ENCODE peak calls at places on chromosomes 12 and 14, in ten cellular contexts. N is stomach; J is body of pancreas; Q is IMR-90; K is uterus; X is CD8-positive, alpha-beta T cell; C is WERI-Rb-1; E is osteoblast; B is heart left ventricle; I is brain microvascular endothelial cell. Y is an unnamed sample.

GRCh38 chr12:49274396-49275069 is 9.7 kb downstream of the TUBA1C start:
- DNase-seq in B (peak), E (no peak), J (no peak), X (no peak), Q (no peak), N (no peak), K (no peak), C (no peak), I (no peak), Y (no peak)

GRCh38 chr12:117421987-117422386 is 60.6 kb upstream of the NOS1 start:
- DNase-seq in J (no peak), E (no peak), Q (no peak), X (no peak), B (no peak), I (no peak), C (no peak), K (no peak), N (no peak), Y (no peak)

GRCh38 chr12:129084875-129085826 is 231.9 kb downstream of the GLT1D1 start:
- DNase-seq in B (no peak), K (no peak), C (no peak), N (no peak), J (no peak), Q (no peak), X (no peak), I (no peak), E (no peak), Y (no peak)

GRCh38 chr12:46067062-46067461 is 76.7 kb upstream of the SCAF11 start:
- DNase-seq in N (no peak), X (no peak), J (no peak), C (no peak), B (no peak), E (no peak), Q (no peak), K (no peak), I (no peak), Y (no peak)

GRCh38 chr12:31440134-31440533 is 114.2 kb upstream of the SINHCAF start:
- DNase-seq in E (peak), X (no peak), Q (no peak), J (no peak), C (no peak), K (no peak), I (no peak), N (no peak), B (no peak), Y (no peak)

GRCh38 chr12:122394626-122395194 is 27.8 kb downstream of the CLIP1 start:
- DNase-seq in Q (no peak), K (no peak), C (no peak), X (no peak), J (no peak), E (no peak), B (no peak), N (no peak), I (no peak), Y (no peak)

GRCh38 chr12:127170271-127171180 is 1096.4 kb upstream of the TMEM132C start:
- DNase-seq in J (no peak), I (no peak), Q (peak), E (no peak), X (no peak), C (no peak), K (no peak), B (no peak), N (no peak), Y (no peak)

GRCh38 chr12:32583535-32583934 is 95.6 kb upstream of the DNM1L start:
- DNase-seq in N (no peak), J (no peak), I (peak), X (no peak), C (no peak), B (no peak), Q (peak), K (no peak), E (peak), Y (no peak)

GRCh38 chr14:98958048-98959031 is 313.7 kb downstream of the BCL11B start:
- DNase-seq in N (no peak), K (no peak), C (no peak), E (no peak), J (no peak), X (peak), B (no peak), Q (no peak), I (no peak), Y (peak)

GRCh38 chr12:94427520-94428381 is 31.9 kb downstream of the CEP83 start:
- DNase-seq in C (no peak), J (peak), I (peak), E (no peak), K (peak), X (no peak), Q (peak), B (peak), N (no peak), Y (no peak)

GRCh38 chr12:26798013-26798412 is 35.0 kb downstream of the ITPR2 start:
- DNase-seq in Q (peak), I (peak), E (no peak), B (no peak), J (no peak), C (no peak), N (no peak), X (no peak), K (no peak), Y (no peak)

GRCh38 chr12:93880853-93881522 is 203.8 kb downstream of the CRADD start:
- DNase-seq in J (no peak), X (no peak), C (no peak), E (no peak), Q (no peak), I (no peak), N (no peak), K (no peak), B (no peak), Y (no peak)

GRCh38 chr14:69610859-69611263 is 535 bp upstream of the SUSD6 start:
- DNase-seq in B (no peak), N (no peak), K (no peak), Q (no peak), I (peak), E (no peak), J (no peak), C (no peak), X (no peak), Y (peak)

GRCh38 chr12:40714636-40715035 is 22.4 kb downstream of the CNTN1 start:
- DNase-seq in K (no peak), X (no peak), B (no peak), I (no peak), N (no peak), C (no peak), E (no peak), J (no peak), Q (no peak), Y (no peak)

GRCh38 chr14:104333903-104334811 is 195.8 kb downstream of the KIF26A start:
- DNase-seq in B (no peak), K (no peak), J (no peak), I (no peak), N (peak), Q (no peak), X (no peak), E (peak), C (no peak), Y (peak)

GRCh38 chr12:80627773-80628172 is 79.7 kb upstream of the MYF6 start:
- DNase-seq in X (no peak), C (no peak), K (no peak), E (peak), J (no peak), I (peak), Q (peak), B (no peak), N (no peak), Y (no peak)

GRCh38 chr12:126258190-126258589 is 1193.0 kb downstream of the AACS start:
- DNase-seq in B (no peak), N (no peak), I (no peak), E (no peak), K (no peak), X (no peak), J (no peak), Q (no peak), C (no peak), Y (no peak)

GRCh38 chr14:27236601-27237000 is 638.8 kb upstream of the NOVA1 start:
- DNase-seq in Q (no peak), E (no peak), C (no peak), X (no peak), N (no peak), B (no peak), I (no peak), J (no peak), K (no peak), Y (no peak)

GRCh38 chr14:83006071-83006670 is 1472.5 kb upstream of the SEL1L start:
- DNase-seq in Q (no peak), N (peak), B (no peak), I (no peak), C (peak), X (no peak), J (peak), E (no peak), K (no peak), Y (peak)

GRCh38 chr12:100699209-100699608 is 95.4 kb upstream of the ANO4 start:
- DNase-seq in I (no peak), J (no peak), N (no peak), Q (no peak), C (no peak), E (no peak), K (no peak), B (no peak), X (no peak), Y (no peak)

GRCh38 chr14:83171761-83172160 is 1638.1 kb upstream of the SEL1L start:
- DNase-seq in B (no peak), K (no peak), J (no peak), C (no peak), E (no peak), X (no peak), I (no peak), N (no peak), Q (no peak), Y (no peak)

GRCh38 chr14:102594514-102595175 is 2.2 kb downstream of the RCOR1 start:
- DNase-seq in E (peak), Q (peak), X (peak), I (peak), B (peak), C (peak), N (peak), J (peak), K (peak), Y (peak)

GRCh38 chr12:107818984-107819383 is 44.5 kb downstream of the ASCL4 start:
- DNase-seq in K (no peak), X (no peak), C (no peak), B (no peak), E (peak), J (no peak), N (no peak), I (peak), Q (peak), Y (peak)

GRCh38 chr14:75660630-75661498 is at the start of the genes ERG28 and TTLL5:
- DNase-seq in C (peak), Q (peak), B (peak), E (peak), I (peak), J (peak), K (peak), X (peak), N (peak), Y (peak)

GRCh38 chr12:20486233-20486632 is 117.9 kb downstream of the PDE3A start:
- DNase-seq in X (no peak), I (no peak), Q (peak), J (no peak), E (no peak), B (no peak), N (no peak), C (no peak), K (no peak), Y (no peak)

GRCh38 chr14:50619569-50620141 is 48.5 kb downstream of the SAV1 start:
- DNase-seq in X (no peak), K (no peak), I (peak), Q (peak), E (no peak), B (no peak), C (no peak), J (no peak), N (no peak), Y (no peak)

GRCh38 chr14:97218713-97219355 is 421.7 kb downstream of the VRK1 start:
- DNase-seq in K (no peak), X (peak), N (no peak), J (no peak), B (no peak), I (no peak), C (no peak), Q (no peak), E (peak), Y (peak)

GRCh38 chr14:25041898-25042297 is 8.0 kb downstream of the STXBP6 start:
- DNase-seq in J (no peak), K (no peak), Q (no peak), I (no peak), B (no peak), X (no peak), E (no peak), N (no peak), C (no peak), Y (no peak)

GRCh38 chr12:116969615-116970575 is 59.1 kb downstream of the FBXW8 start:
- DNase-seq in X (no peak), I (no peak), J (peak), N (no peak), Q (no peak), K (no peak), E (no peak), C (peak), B (peak), Y (peak)

GRCh38 chr14:24147761-24148428 is 597 bp downstream of the RNF31 start:
- DNase-seq in J (no peak), Q (no peak), X (no peak), E (peak), B (no peak), K (no peak), N (no peak), I (no peak), C (no peak), Y (no peak)

GRCh38 chr14:35470775-35471174 is 63.2 kb upstream of the INSM2 start:
- DNase-seq in E (no peak), N (no peak), Q (peak), C (peak), X (no peak), K (no peak), J (no peak), B (no peak), I (peak), Y (peak)

GRCh38 chr14:28494196-28494595 is 272.4 kb upstream of the FOXG1 start:
- DNase-seq in X (no peak), Q (no peak), E (no peak), N (no peak), K (no peak), J (no peak), B (no peak), C (no peak), I (no peak), Y (no peak)

GRCh38 chr12:30880061-30880460 is 46.5 kb upstream of the TSPAN11 start:
- DNase-seq in C (no peak), Q (no peak), B (no peak), K (no peak), J (no peak), E (no peak), N (no peak), X (no peak), I (no peak), Y (no peak)

GRCh38 chr14:103540816-103541493 is 12.0 kb downstream of the TRMT61A start:
- DNase-seq in X (no peak), Q (no peak), K (no peak), B (no peak), C (no peak), N (no peak), E (peak), I (no peak), J (no peak), Y (no peak)

GRCh38 chr12:56476143-56476542 is 7.8 kb downstream of the SPRYD4 start:
- DNase-seq in N (no peak), E (no peak), Q (no peak), X (no peak), I (no peak), J (no peak), C (no peak), B (no peak), K (no peak), Y (no peak)
- H3K27ac ChIP-seq in N (no peak), E (no peak), Q (no peak), X (no peak), I (no peak), J (peak), C (no peak), B (no peak), K (no peak), Y (no peak)

GRCh38 chr12:76688001-76688400 is 75.9 kb upstream of the ZDHHC17 start:
- DNase-seq in J (no peak), B (no peak), E (peak), X (no peak), I (no peak), K (no peak), C (no peak), Q (peak), N (no peak), Y (no peak)
- TF ChIP-seq CTCF in J (no peak), B (no peak), E (no peak), X (no peak), I (no peak), K (no peak), C (no peak), Q (no peak), N (no peak), Y (no peak)

GRCh38 chr12:103958621-103959020 is 7.1 kb upstream of the TDG start:
- DNase-seq in B (no peak), Q (no peak), C (no peak), N (no peak), E (no peak), J (no peak), K (no peak), I (no peak), X (no peak), Y (no peak)

GRCh38 chr12:103956515-103957027 is 9.1 kb upstream of the TDG start:
- DNase-seq in I (no peak), E (peak), N (no peak), X (no peak), B (no peak), Q (no peak), J (no peak), C (no peak), K (no peak), Y (no peak)

GRCh38 chr12:103955811-103956514 is 9.7 kb upstream of the TDG start:
- DNase-seq in J (no peak), C (no peak), K (no peak), N (no peak), I (no peak), X (no peak), Q (peak), E (no peak), B (no peak), Y (peak)

GRCh38 chr12:103960567-103961227 is 5.0 kb upstream of the TDG start:
- DNase-seq in B (no peak), C (no peak), N (no peak), E (no peak), K (no peak), X (no peak), I (no peak), Q (no peak), J (no peak), Y (no peak)

DNA sequence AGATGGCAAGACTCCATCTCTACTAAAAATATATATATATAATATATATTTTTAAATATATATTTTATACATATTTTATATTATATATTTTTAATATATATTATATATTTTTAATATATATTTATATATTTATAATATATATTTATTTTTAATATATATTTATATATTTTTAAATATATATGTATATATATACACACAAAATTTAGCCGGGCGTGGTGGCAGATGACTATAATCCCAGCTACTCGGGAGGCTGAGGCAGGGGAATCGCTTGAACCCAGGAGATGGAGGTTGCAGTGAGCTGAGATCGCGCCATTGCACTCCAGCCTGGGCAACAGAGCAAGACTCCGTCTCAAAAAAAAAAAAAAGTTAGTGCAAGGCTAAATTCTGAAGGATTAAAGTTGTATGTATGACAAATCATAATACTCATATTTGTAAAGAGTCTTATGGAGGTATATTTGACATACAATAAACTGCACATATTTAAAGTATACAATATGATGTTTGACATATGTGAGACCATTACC is 7.7 kb upstream of the TDG start:
- DNase-seq in J (no peak), B (no peak), X (no peak), I (no peak), Q (no peak), E (no peak), K (no peak), N (no peak), C (no peak), Y (no peak)
- H3K27ac ChIP-seq in J (peak), B (peak), X (peak), I (peak), Q (peak), E (peak), K (peak), N (peak), C (peak), Y (peak)

GRCh38 chr14:94016446-94016976 is 9.6 kb upstream of the OTUB2 start:
- DNase-seq in J (no peak), N (no peak), C (no peak), X (no peak), K (no peak), B (no peak), I (no peak), Q (no peak), E (peak), Y (no peak)

GRCh38 chr14:94014375-94014774 is 11.8 kb upstream of the OTUB2 start:
- DNase-seq in K (no peak), C (no peak), N (no peak), Q (no peak), I (no peak), X (no peak), E (peak), J (no peak), B (no peak), Y (no peak)

GRCh38 chr14:94011795-94012194 is 14.3 kb upstream of the OTUB2 start:
- DNase-seq in N (no peak), Q (no peak), C (no peak), E (peak), I (no peak), B (no peak), X (no peak), J (no peak), K (no peak), Y (no peak)

GRCh38 chr14:94018308-94018707 is 7.8 kb upstream of the OTUB2 start:
- DNase-seq in C (no peak), Q (no peak), J (no peak), K (no peak), N (no peak), X (no peak), I (no peak), E (peak), B (no peak), Y (no peak)

DNA sequence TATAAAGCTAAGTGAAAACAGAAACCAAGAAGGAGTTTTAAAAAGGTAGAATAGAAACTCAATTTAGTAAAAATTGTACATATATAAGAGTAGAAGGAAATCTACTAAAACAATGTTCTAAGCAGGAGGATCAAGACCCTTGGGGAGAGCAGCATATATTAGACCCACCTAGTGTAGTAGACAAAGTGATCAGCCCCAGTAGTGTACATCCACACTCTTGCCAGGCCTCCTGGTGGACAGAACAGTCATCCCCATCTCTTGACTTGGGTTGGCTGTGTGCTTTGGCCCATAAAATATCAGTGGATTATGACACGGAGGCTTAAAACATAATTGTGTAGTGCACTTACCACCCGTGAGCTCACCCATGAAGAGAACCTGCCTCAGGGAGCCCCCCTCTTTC is 10.9 kb upstream of the OTUB2 start:
- DNase-seq in N (no peak), K (no peak), X (no peak), Q (no peak), C (no peak), I (no peak), J (no peak), B (no peak), E (peak), Y (no peak)
- TF ChIP-seq CTCF in N (no peak), K (no peak), X (no peak), Q (no peak), C (no peak), I (no peak), J (no peak), B (no peak), E (no peak), Y (peak)

DNA sequence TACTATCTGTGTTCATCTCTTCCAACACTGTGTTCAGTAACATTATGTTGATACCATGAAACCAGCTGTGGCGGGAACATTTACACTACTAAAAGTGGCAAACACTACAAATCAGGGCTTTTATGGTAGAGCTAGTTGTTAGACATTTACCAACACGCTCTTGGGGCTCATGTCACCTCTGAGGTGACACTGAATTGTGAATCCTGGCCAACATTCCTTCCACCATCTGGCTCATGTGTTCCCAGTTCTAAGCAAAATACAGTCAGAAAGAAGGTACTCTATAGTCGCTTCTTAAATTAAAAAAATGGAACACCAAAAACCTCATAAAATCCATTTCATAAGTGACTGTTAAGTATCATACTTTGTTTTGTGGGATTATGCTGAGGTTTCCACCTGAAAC is 436.6 kb downstream of the FUT8 start:
- DNase-seq in X (peak), Q (no peak), K (no peak), E (no peak), C (no peak), J (no peak), B (no peak), N (no peak), I (no peak), Y (no peak)
- H3K27ac ChIP-seq in X (no peak), Q (no peak), K (no peak), E (no peak), C (no peak), J (no peak), B (no peak), N (no peak), I (no peak), Y (no peak)

GRCh38 chr12:57479376-57480115 is at the start of gene ARHGAP9:
- DNase-seq in X (peak), E (peak), I (no peak), K (no peak), C (no peak), Q (peak), B (no peak), J (no peak), N (no peak), Y (no peak)
- TF ChIP-seq CTCF in X (no peak), E (no peak), I (no peak), K (no peak), C (no peak), Q (no peak), B (no peak), J (no peak), N (no peak), Y (no peak)

GRCh38 chr14:22952418-22952817 is 4.5 kb downstream of the HAUS4 start:
- DNase-seq in X (no peak), E (no peak), K (no peak), C (no peak), I (no peak), N (no peak), Q (no peak), J (no peak), B (no peak), Y (no peak)

GRCh38 chr14:22955702-22956575 is 951 bp downstream of the HAUS4 start:
- DNase-seq in N (no peak), X (no peak), C (no peak), J (no peak), E (peak), Q (no peak), I (no peak), K (no peak), B (no peak), Y (no peak)
- H3K27ac ChIP-seq in N (peak), X (peak), C (peak), J (peak), E (peak), Q (peak), I (no peak), K (peak), B (peak), Y (peak)